ENCODE peak calls at places on chromosomes 5 and 9, in six cellular contexts. O, M, B, V, W and I are unnamed samples.

GRCh38 chr9:93697352-93698139 is 121.2 kb downstream of the PHF2 start:
- DNase-seq in O (no peak), M (no peak), B (no peak), V (no peak), W (no peak), I (no peak)

GRCh38 chr5:31534527-31535046 is 2.5 kb downstream of the C5orf22 start:
- DNase-seq in O (peak; percentile 4), M (no peak), B (no peak), V (no peak), W (no peak), I (no peak)

GRCh38 chr5:61416010-61416409 is 84.0 kb downstream of the ZSWIM6 start:
- DNase-seq in O (no peak), M (no peak), B (no peak), V (no peak), W (no peak), I (no peak)

GRCh38 chr5:172766287-172767104 is 4.5 kb downstream of the DUSP1 start:
- DNase-seq in O (peak; percentile 89), M (no peak), B (peak; percentile 65), V (peak; percentile 85), W (peak; percentile 96), I (peak; percentile 86)

GRCh38 chr5:107878676-107879075 is 207.9 kb upstream of the EFNA5 start:
- DNase-seq in O (no peak), M (no peak), B (no peak), V (no peak), W (no peak), I (no peak)

GRCh38 chr9:130732131-130732530 is 38.6 kb downstream of the EXOSC2 start:
- DNase-seq in O (peak; percentile 40), M (no peak), B (no peak), V (no peak), W (no peak), I (no peak)

GRCh38 chr5:103744159-103744558 is 181.6 kb upstream of the NUDT12 start:
- DNase-seq in O (no peak), M (no peak), B (no peak), V (no peak), W (no peak), I (no peak)

GRCh38 chr5:126961702-126962101 is 68.7 kb downstream of the MARCHF3 start:
- DNase-seq in O (no peak), M (no peak), B (no peak), V (no peak), W (no peak), I (no peak)

GRCh38 chr9:93262537-93263310 is 78.8 kb downstream of the WNK2 start:
- DNase-seq in O (no peak), M (no peak), B (no peak), V (no peak), W (peak; percentile 60), I (peak; percentile 24)

GRCh38 chr9:77763566-77763965 is 115.4 kb upstream of the GNA14 start:
- DNase-seq in O (peak; percentile 24), M (no peak), B (no peak), V (no peak), W (no peak), I (no peak)

GRCh38 chr9:124439086-124439485 is 11.2 kb upstream of the ADGRD2 start:
- DNase-seq in O (no peak), M (no peak), B (no peak), V (no peak), W (no peak), I (no peak)

GRCh38 chr5:135034963-135035677 is 1.1 kb upstream of the PITX1 start:
- DNase-seq in O (no peak), M (no peak), B (no peak), V (no peak), W (no peak), I (no peak)

GRCh38 chr5:10301842-10302610 is 5.7 kb downstream of the CMBL start:
- DNase-seq in O (peak; percentile 70), M (no peak), B (peak; percentile 94), V (peak; percentile 34), W (peak; percentile 84), I (peak; percentile 97)

GRCh38 chr5:31477516-31477915 is 54.4 kb downstream of the DROSHA start:
- DNase-seq in O (no peak), M (no peak), B (no peak), V (no peak), W (no peak), I (no peak)

GRCh38 chr9:18320046-18320445 is 153.9 kb upstream of the ADAMTSL1 start:
- DNase-seq in O (no peak), M (no peak), B (no peak), V (no peak), W (no peak), I (no peak)

GRCh38 chr9:137163101-137163661 is 6.7 kb downstream of the LRRC26 start:
- DNase-seq in O (peak; percentile 78), M (peak; percentile 57), B (no peak), V (no peak), W (no peak), I (no peak)

GRCh38 chr9:117073539-117074336 is 341.1 kb downstream of the ASTN2 start:
- DNase-seq in O (peak; percentile 21), M (no peak), B (no peak), V (no peak), W (no peak), I (peak; percentile 34)

GRCh38 chr9:115250646-115251045 is 132.7 kb upstream of the TNC start:
- DNase-seq in O (no peak), M (no peak), B (no peak), V (peak; percentile 24), W (no peak), I (no peak)

GRCh38 chr9:278651-279050 is 64.0 kb downstream of the DOCK8 start:
- DNase-seq in O (no peak), M (no peak), B (peak; percentile 35), V (no peak), W (no peak), I (no peak)

GRCh38 chr9:34546834-34547827 is 24.3 kb upstream of the ENHO start:
- DNase-seq in O (peak; percentile 78), M (peak; percentile 78), B (peak; percentile 64), V (peak; percentile 52), W (peak; percentile 78), I (peak; percentile 65)

GRCh38 chr5:59755476-59755875 is 138.1 kb downstream of the PDE4D start:
- DNase-seq in O (no peak), M (no peak), B (no peak), V (no peak), W (no peak), I (no peak)

GRCh38 chr5:139747583-139748504 is 47.8 kb upstream of the PSD2 start:
- DNase-seq in O (no peak), M (no peak), B (peak; percentile 43), V (peak; percentile 50), W (peak; percentile 80), I (peak; percentile 59)

GRCh38 chr5:130141689-130142320 is 237.5 kb downstream of the CHSY3 start:
- DNase-seq in O (peak; percentile 21), M (no peak), B (peak; percentile 14), V (no peak), W (no peak), I (no peak)

GRCh38 chr9:72718503-72718902 is 197.1 kb downstream of the TMC1 start:
- DNase-seq in O (no peak), M (no peak), B (no peak), V (no peak), W (no peak), I (no peak)

DNA sequence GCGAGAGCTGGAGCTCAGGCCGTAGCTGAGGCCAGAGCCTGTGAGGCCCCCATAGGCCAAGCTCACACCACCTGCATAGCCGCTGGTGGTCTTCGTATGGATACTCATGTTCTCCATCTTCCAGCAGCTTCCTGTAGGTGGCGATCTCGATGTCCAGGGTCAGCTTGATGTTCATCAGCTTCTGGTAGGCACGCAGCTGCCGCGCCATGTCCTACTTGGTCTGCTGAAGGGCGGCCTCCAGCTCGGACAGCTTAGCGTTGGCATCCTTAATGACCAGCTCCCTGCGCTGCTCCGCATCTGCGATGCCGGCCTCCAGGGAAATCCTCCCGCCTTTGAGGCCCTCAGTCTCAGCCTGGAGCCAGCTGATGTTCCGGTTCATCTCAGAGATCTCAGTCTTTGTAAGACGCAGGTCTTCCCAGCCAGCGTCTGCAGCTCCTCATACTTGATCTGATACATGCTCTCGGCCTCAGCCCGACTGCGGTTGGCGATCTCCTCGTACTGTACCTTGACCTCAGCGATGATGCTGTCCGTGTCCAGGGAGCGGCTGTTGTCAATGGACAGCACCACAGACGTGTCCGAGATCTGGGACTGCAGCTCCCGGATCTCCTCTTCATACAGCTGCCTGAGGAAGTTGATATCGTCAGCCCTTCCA is 172.1 kb downstream of the PPP2R2B start:
- DNase-seq in O (peak; percentile 4), M (no peak), B (no peak), V (no peak), W (no peak), I (no peak)
- TF ChIP-seq CTCF in O (no peak), M (peak; percentile 30), B (no peak), V (no peak), W (no peak), I (no peak)

GRCh38 chr5:150780180-150780692 is 1.7 kb downstream of the SMIM3 start:
- DNase-seq in O (no peak), M (no peak), B (peak; percentile 59), V (peak; percentile 47), W (peak; percentile 90), I (peak; percentile 37)

GRCh38 chr5:150780816-150781221 is 2.3 kb downstream of the SMIM3 start:
- DNase-seq in O (no peak), M (no peak), B (peak; percentile 81), V (no peak), W (no peak), I (no peak)

GRCh38 chr5:150782850-150783249 is 4.3 kb downstream of the SMIM3 start:
- DNase-seq in O (no peak), M (no peak), B (no peak), V (no peak), W (no peak), I (no peak)

GRCh38 chr5:150783422-150783928 is 4.9 kb downstream of the SMIM3 start:
- DNase-seq in O (no peak), M (peak; percentile 83), B (peak; percentile 78), V (peak; percentile 65), W (peak; percentile 89), I (peak; percentile 80)

GRCh38 chr5:150781706-150782614 is 3.4 kb downstream of the SMIM3 start:
- DNase-seq in O (no peak), M (no peak), B (peak; percentile 51), V (peak; percentile 62), W (peak; percentile 96), I (peak; percentile 61)
- TF ChIP-seq POLR2A in O (no peak), M (no peak), B (peak; percentile 40), V (peak; percentile 11), W (no peak), I (peak; percentile 23)

GRCh38 chr5:40879163-40879942 is 29.9 kb upstream of the C7 start:
- DNase-seq in O (peak; percentile 27), M (peak; percentile 13), B (no peak), V (no peak), W (no peak), I (no peak)
- TF ChIP-seq CTCF in O (peak; percentile 81), M (peak; percentile 63), B (peak; percentile 58), V (peak; percentile 57), W (peak; percentile 11), I (peak; percentile 58)

GRCh38 chr9:133149130-133150015 is 14.3 kb downstream of the GBGT1 start:
- DNase-seq in O (peak; percentile 96), M (peak; percentile 89), B (peak; percentile 93), V (peak; percentile 90), W (peak; percentile 96), I (peak; percentile 95)
- TF ChIP-seq POLR2A in O (peak; percentile 52), M (peak; percentile 60), B (peak; percentile 62), V (peak; percentile 49), W (peak; percentile 34), I (peak; percentile 58)